ENCODE peak calls at places on chromosomes 2 and 18, in four cellular contexts. A, L, E and R are unnamed samples.

GRCh38 chr18:51135361-51135760 is 62.1 kb downstream of the MEX3C start:
- DNase-seq in A (peak; percentile 67), L (no peak), E (no peak), R (no peak)

GRCh38 chr2:174023591-174024523 is 58.7 kb upstream of the SP3 start:
- DNase-seq in A (peak; percentile 96), L (peak; percentile 63), E (no peak), R (peak; percentile 82)

GRCh38 chr2:169071455-169071854 is 2.1 kb downstream of the DHRS9 start:
- DNase-seq in A (no peak), E (no peak), L (no peak), R (no peak)

GRCh38 chr2:134207589-134208209 is 46.2 kb upstream of the MGAT5 start:
- DNase-seq in A (no peak), L (peak; percentile 44), E (peak; percentile 70), R (no peak)

GRCh38 chr18:78582131-78582789 is 397.4 kb upstream of the SALL3 start:
- DNase-seq in L (no peak), A (no peak), E (no peak), R (no peak)

GRCh38 chr2:238425979-238426567 is 654 bp upstream of the ASB1 start:
- DNase-seq in L (no peak), A (no peak), E (peak; percentile 20), R (no peak)

GRCh38 chr18:79641722-79642497 is 37.7 kb upstream of the CTDP1 start:
- DNase-seq in A (no peak), E (no peak), L (no peak), R (peak; percentile 79)

GRCh38 chr18:2848879-2849254 is 2.1 kb downstream of the EMILIN2 start:
- DNase-seq in L (no peak), E (no peak), A (no peak), R (no peak)

GRCh38 chr2:38030590-38031326 is 45.2 kb downstream of the CYP1B1 start:
- DNase-seq in A (no peak), L (no peak), E (no peak), R (no peak)

GRCh38 chr2:224927671-224928173 is 114.5 kb downstream of the DOCK10 start:
- DNase-seq in L (no peak), A (no peak), E (peak; percentile 75), R (no peak)

GRCh38 chr2:138602166-138602460 is 100.5 kb downstream of the SPOPL start:
- DNase-seq in L (peak; percentile 9), E (no peak), A (no peak), R (no peak)

GRCh38 chr2:19176977-19177376 is 181.4 kb downstream of the OSR1 start:
- DNase-seq in A (no peak), E (no peak), L (no peak), R (no peak)

GRCh38 chr2:54768772-54769428 is 45.4 kb downstream of the EML6 start:
- DNase-seq in L (peak; percentile 49), E (no peak), A (no peak), R (no peak)

GRCh38 chr2:54760310-54760709 is 36.8 kb downstream of the EML6 start:
- DNase-seq in E (no peak), L (no peak), A (no peak), R (no peak)

GRCh38 chr2:54767921-54768320 is 44.5 kb downstream of the EML6 start:
- DNase-seq in L (no peak), A (no peak), E (no peak), R (no peak)

DNA sequence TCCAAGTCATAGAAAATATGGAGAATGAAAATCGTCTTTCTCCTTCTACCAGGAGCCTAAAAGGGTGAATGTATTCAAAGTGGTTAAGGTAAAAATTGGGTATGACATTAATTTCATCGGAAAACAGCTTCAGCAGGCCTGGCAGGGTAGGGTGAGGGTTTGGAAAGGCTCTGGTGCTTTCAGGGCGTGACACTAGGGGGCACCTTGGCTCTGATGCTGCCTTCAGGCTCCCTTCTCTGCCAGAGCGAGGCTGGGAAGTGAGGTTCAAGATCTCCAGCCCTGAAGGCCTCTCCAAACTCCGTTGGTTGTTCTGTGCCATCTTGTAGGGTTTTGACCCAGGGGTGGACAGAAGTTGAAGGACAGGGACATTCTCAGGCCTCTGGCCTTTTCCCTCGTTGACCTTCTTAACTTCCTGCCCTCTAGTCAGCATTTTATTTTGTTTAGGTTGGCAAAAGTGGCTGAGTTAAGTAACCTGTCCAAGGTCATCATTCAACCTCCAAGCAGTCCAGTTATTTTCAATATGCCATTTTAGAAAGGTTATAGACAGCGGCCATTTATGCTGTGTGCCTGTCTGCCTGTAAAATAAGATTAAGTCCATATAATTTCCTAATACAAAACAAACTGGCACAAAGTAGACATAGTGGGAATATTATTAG is 40.3 kb downstream of the EML6 start:
- DNase-seq in E (no peak), A (no peak), L (no peak), R (no peak)
- TF ChIP-seq CTCF in E (peak; percentile 32), A (peak; percentile 10), L (peak; percentile 46), R (no peak)

GRCh38 chr18:21914739-21915319 is 174.2 kb downstream of the MIB1 start:
- DNase-seq in E (no peak), L (peak; percentile 24), A (peak; percentile 31), R (no peak)
- TF ChIP-seq CTCF in E (peak; percentile 56), L (peak; percentile 53), A (peak; percentile 62), R (no peak)

GRCh38 chr2:191349990-191350389 is 104.8 kb downstream of the MYO1B start:
- DNase-seq in A (no peak), E (no peak), L (no peak), R (no peak)
- TF ChIP-seq CTCF in A (no peak), E (no peak), L (no peak), R (no peak)

GRCh38 chr18:74898965-74899364 is 301.3 kb downstream of the ZNF407 start:
- DNase-seq in E (no peak), L (no peak), A (no peak), R (no peak)
- TF ChIP-seq CTCF in E (no peak), L (no peak), A (no peak), R (no peak)

DNA sequence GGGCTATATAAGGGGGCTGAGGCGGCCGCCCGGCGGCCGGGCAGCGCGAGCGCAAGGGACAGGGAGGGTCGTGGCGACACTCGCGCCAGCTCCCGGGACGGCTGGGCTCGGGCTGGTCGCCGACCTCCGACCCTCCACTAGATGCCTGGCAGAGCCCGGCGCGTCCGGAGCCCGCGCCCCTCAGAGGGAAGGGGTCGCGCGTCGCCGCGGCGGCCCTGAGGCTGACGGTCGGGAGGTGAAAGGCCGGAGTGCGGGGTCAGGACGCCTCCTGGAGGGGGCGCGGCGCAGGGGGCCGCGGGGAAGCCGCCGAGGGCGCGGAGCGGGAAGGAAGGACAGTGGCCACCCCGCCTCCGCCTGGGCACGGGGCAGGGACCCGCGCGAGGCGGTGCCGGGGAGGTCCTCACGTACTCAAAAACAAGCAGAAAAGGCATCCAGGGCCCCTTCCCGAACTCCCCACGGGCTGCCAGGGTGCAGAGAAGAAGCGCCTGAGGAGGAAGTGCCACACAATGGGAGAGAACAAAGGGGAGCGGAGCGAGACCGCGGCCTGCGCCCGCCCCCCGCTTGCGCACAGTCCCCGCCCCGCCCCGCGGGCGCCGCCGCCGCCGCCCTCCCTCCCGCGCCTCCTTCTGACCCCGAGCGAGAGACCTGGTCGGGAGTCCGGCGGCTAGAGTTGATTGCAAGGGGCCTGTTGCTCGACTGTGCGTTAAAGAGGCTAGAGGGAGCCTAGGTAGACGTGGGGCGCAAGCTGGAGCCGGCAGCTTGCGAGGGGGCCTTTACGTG is 791 bp upstream of the KLF7 start:
- DNase-seq in A (no peak), E (peak; percentile 73), L (peak; percentile 90), R (peak; percentile 92)
- TF ChIP-seq CTCF in A (no peak), E (peak; percentile 51), L (peak; percentile 17), R (peak; percentile 16)

GRCh38 chr2:170486730-170487129 is 228.4 kb upstream of the SP5 start:
- DNase-seq in E (no peak), A (no peak), L (no peak), R (no peak)
- TF ChIP-seq CTCF in E (peak; percentile 17), A (no peak), L (no peak), R (no peak)

DNA sequence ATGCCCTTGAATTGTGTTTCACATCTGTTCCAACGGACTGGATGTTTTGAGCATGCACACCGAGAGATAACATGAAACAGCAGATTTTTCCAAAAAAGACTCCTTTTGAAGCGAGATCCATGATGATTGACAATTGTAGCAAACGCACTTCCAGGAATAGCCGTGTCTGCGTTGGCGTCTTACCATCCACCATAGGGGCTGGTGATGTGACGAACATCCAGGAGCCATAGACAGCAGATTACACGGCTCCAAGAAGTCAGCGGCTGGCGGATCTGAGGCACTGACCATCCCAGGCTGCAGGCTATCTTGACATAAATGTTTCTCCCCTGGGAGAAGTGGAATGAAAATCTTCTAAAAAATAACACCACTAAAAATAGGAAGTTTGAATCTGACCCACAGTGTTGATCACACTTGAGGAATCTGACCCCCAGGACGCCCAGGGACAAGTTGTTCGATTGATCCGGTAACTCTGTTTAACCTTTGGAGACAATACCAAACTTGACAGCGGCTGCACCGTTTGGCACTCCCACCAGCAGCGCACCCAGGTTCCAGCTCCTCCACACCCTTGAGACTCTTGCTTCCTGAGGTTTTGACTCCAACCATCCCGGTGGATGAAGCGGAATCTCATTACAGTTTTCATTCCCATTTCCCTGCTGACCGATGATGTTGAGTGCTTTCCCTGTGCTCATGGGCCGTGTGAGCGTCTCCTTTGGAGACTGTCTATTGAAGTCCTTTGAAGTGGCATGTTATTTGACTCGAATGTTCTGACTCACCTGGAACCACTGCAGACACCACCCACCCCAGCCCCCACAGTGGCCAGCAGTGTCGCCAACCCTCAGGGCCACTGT is 140.0 kb upstream of the GPC1 start:
- DNase-seq in E (no peak), A (no peak), L (no peak), R (no peak)
- TF ChIP-seq CTCF in E (no peak), A (no peak), L (no peak), R (no peak)